ENCODE peak calls at places on chromosomes 4 and X, in six cellular contexts. C is SK-N-SH, W is A549, V is HepG2, J is GM12878, H is K562. E is an unnamed sample.

GRCh38 chr4:136864580-136865185 is 667.6 kb downstream of the PCDH18 start:
- DNase-seq in J (peak; percentile 24), C (peak; percentile 36), W (peak; percentile 1), V (peak; percentile 32), H (peak; percentile 10), E (peak; percentile 81)

GRCh38 chr4:56655627-56656345 is 25.3 kb downstream of the HOPX start:
- DNase-seq in C (peak; percentile 84), V (no peak), J (no peak), H (no peak), W (no peak), E (no peak)

GRCh38 chr4:123398803-123399637 is 2.4 kb downstream of the SPRY1 start:
- DNase-seq in W (peak; percentile 22), J (no peak), H (no peak), C (peak; percentile 39), V (peak; percentile 75), E (peak; percentile 73)

GRCh38 chrX:77014655-77015377 is 432.4 kb upstream of the FGF16 start:
- DNase-seq in J (no peak), V (peak; percentile 74), C (peak; percentile 11), W (no peak), H (no peak), E (no peak)

GRCh38 chr4:52712172-52712990 is 38.8 kb downstream of the ERVMER34-1 start:
- DNase-seq in W (peak; percentile 81), H (peak; percentile 98), J (peak; percentile 85), V (peak; percentile 92), C (peak; percentile 98), E (peak; percentile 93)

GRCh38 chr4:6549890-6550620 is 24.9 kb upstream of the MAN2B2 start:
- DNase-seq in H (no peak), V (no peak), C (no peak), W (no peak), J (no peak), E (no peak)

GRCh38 chrX:46865281-46865680 is 28.4 kb downstream of the RP2 start:
- DNase-seq in W (peak; percentile 33), J (no peak), V (peak; percentile 0), C (no peak), H (no peak), E (peak; percentile 77)

GRCh38 chr4:170026253-170026991 is at the start of gene MFAP3L:
- DNase-seq in V (peak; percentile 63), W (peak; percentile 71), C (peak; percentile 98), J (no peak), H (peak; percentile 94), E (peak; percentile 84)

GRCh38 chr4:79049840-79050520 is 110.7 kb upstream of the PAQR3 start:
- DNase-seq in W (no peak), V (no peak), H (no peak), C (peak; percentile 24), J (no peak), E (no peak)

GRCh38 chrX:105116541-105116940 is 104.0 kb downstream of the TEX13A start:
- DNase-seq in H (no peak), C (no peak), W (no peak), V (no peak), J (no peak), E (no peak)

GRCh38 chr4:6227412-6228157 is 27.2 kb upstream of the JAKMIP1 start:
- DNase-seq in V (no peak), W (no peak), C (no peak), J (no peak), H (no peak), E (no peak)

GRCh38 chr4:182593413-182593812 is 323.8 kb downstream of the DCTD start:
- DNase-seq in J (no peak), H (no peak), V (no peak), W (no peak), C (no peak), E (no peak)

GRCh38 chr4:164293181-164293580 is 460.8 kb upstream of the SMIM31 start:
- DNase-seq in V (no peak), C (no peak), H (no peak), J (no peak), W (no peak), E (no peak)

GRCh38 chr4:153348006-153348405 is 3.5 kb downstream of the MND1 start:
- DNase-seq in V (no peak), J (no peak), H (peak; percentile 61), C (peak; percentile 8), W (no peak), E (peak; percentile 62)

GRCh38 chr4:20761382-20761781 is 61.1 kb downstream of the PACRGL start:
- DNase-seq in W (no peak), V (no peak), C (no peak), H (no peak), J (no peak), E (no peak)

GRCh38 chr4:142440093-142440492 is 406.0 kb downstream of the INPP4B start:
- DNase-seq in W (no peak), V (no peak), H (no peak), J (no peak), C (no peak), E (peak; percentile 29)

GRCh38 chr4:52234539-52235174 is 183.6 kb downstream of the SPATA18 start:
- DNase-seq in W (peak; percentile 8), H (no peak), J (no peak), V (peak; percentile 50), C (peak; percentile 38), E (peak; percentile 37)

GRCh38 chrX:107968623-107969022 is 13.5 kb downstream of the TEX13B start:
- DNase-seq in J (no peak), C (no peak), W (no peak), H (no peak), V (no peak), E (no peak)

GRCh38 chr4:82984459-82984858 is 26.2 kb downstream of the LIN54 start:
- DNase-seq in J (no peak), V (peak; percentile 10), W (peak; percentile 4), C (no peak), H (peak; percentile 28), E (peak; percentile 69)

GRCh38 chrX:150050387-150050786 is 112.1 kb upstream of the EOLA2 start:
- DNase-seq in H (no peak), V (no peak), C (no peak), J (no peak), W (no peak), E (no peak)

GRCh38 chrX:149568701-149569296 is 18.5 kb downstream of the MAGEA9B start:
- DNase-seq in J (no peak), H (no peak), C (no peak), W (no peak), V (no peak), E (no peak)

GRCh38 chr4:132445386-132445785 is 703.7 kb upstream of the PCDH10 start:
- DNase-seq in C (no peak), J (no peak), H (no peak), V (no peak), W (no peak), E (no peak)

GRCh38 chr4:48439988-48440387 is 43.2 kb upstream of the SLC10A4 start:
- DNase-seq in W (no peak), V (no peak), H (no peak), C (no peak), J (no peak), E (no peak)

GRCh38 chrX:136147320-136147901 is at the start of gene FHL1:
- DNase-seq in J (no peak), H (peak; percentile 84), W (peak; percentile 18), C (peak; percentile 90), V (no peak), E (peak; percentile 12)

GRCh38 chrX:95764972-95765451 is 919.6 kb upstream of the DIAPH2 start:
- DNase-seq in W (no peak), H (no peak), J (no peak), C (peak; percentile 14), V (peak; percentile 4), E (peak; percentile 23)

GRCh38 chr4:3432381-3432790 is 9.4 kb upstream of the HGFAC start:
- DNase-seq in J (no peak), C (no peak), H (no peak), V (no peak), W (no peak), E (no peak)

GRCh38 chr4:36189511-36190226 is 54.6 kb downstream of the ARAP2 start:
- DNase-seq in W (no peak), V (no peak), H (no peak), C (no peak), J (peak; percentile 56), E (no peak)
- TF ChIP-seq SMC3 in W (no peak), V (no peak), H (no peak), C (no peak), J (no peak), E (no peak)

GRCh38 chrX:20149326-20149725 is 7.7 kb upstream of the EIF1AX start:
- DNase-seq in H (no peak), W (no peak), J (no peak), C (no peak), V (peak; percentile 55), E (no peak)
- TF ChIP-seq SMC3 in H (no peak), W (no peak), J (no peak), C (no peak), V (no peak), E (no peak)

DNA sequence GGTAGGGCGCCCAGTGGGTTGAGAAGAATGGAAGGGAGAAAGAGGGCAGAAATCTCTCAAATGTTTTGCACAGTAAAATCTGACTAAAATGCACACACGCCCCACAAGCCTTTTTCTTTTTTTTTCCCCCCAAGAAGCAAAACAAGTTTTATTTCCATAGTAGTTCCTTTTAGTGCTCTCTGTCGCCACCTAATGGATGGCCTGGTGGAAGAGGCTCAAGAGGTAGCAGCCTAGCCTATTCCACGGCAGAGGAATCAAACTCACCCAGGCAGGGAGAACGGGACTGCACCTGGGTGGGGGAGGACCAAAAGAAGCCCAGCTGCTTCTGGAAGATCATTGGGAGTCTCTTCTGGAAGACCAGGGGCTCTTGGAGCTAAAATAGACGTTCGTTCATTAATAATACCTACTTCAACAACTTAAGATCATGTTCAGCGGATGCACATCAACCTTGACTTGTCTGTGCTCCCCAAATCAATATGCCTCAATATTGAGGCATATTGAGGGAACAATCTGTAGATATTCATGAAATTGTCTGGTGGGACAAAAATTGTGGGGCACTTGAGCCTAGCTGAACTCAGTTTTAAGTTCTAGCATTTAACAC is 31.6 kb upstream of the IRAK1 start:
- DNase-seq in V (peak; percentile 45), W (peak; percentile 52), J (no peak), C (peak; percentile 70), H (peak; percentile 60), E (peak; percentile 59)
- TF ChIP-seq SMC3 in V (peak; percentile 39), W (no peak), J (peak; percentile 57), C (peak; percentile 51), H (no peak), E (peak; percentile 54)

GRCh38 chr4:120812216-120812615 is 110.3 kb downstream of the PRDM5 start:
- DNase-seq in C (no peak), V (no peak), W (no peak), J (no peak), H (no peak), E (no peak)

GRCh38 chr4:120815361-120815760 is 107.2 kb downstream of the PRDM5 start:
- DNase-seq in V (no peak), J (no peak), C (no peak), H (no peak), W (no peak), E (no peak)

GRCh38 chr4:120821986-120822385 is 100.5 kb downstream of the PRDM5 start:
- DNase-seq in J (no peak), W (no peak), V (no peak), H (no peak), C (no peak), E (no peak)

GRCh38 chr4:120819816-120820437 is 102.6 kb downstream of the PRDM5 start:
- DNase-seq in V (no peak), C (no peak), J (no peak), H (no peak), W (no peak), E (no peak)

DNA sequence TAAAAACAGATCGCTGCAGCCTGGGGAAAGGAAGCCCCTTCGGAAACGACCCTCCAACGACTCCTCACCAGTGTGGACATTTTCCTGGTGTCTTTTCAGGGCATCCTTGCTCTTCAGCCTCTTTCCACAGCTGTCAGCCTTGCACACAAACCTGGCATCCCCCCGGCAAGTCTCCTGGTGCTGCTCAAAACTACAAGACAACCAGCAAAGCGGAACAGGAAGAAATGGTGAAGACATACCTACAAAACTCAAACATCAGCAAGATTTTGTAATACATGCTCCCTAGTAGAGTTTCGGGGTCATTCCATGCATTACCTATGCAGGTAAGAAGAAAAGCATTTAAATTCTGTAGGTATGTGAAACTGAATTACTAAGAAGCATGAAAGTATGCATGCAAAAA is 106.1 kb downstream of the PRDM5 start:
- DNase-seq in C (no peak), W (no peak), V (no peak), J (no peak), H (no peak), E (no peak)
- TF ChIP-seq SMC3 in C (no peak), W (no peak), V (no peak), J (no peak), H (no peak), E (no peak)